ENCODE peak calls at places on chromosomes 6 and 20, in four cellular contexts. E, D, W and M are unnamed samples.

GRCh38 chr6:136600818-136601217 is 50.6 kb upstream of the MAP7 start:
- DNase-seq in W (no peak), E (no peak), D (peak), M (no peak)

GRCh38 chr6:107569456-107569855 is 79.5 kb downstream of the SOBP start:
- DNase-seq in W (no peak), E (no peak), D (no peak), M (no peak)

GRCh38 chr6:138882369-138883017 is 86.6 kb downstream of the ECT2L start:
- DNase-seq in W (no peak), D (no peak), E (no peak), M (no peak)

GRCh38 chr6:167787896-167788530 is 38.7 kb upstream of the AFDN start:
- DNase-seq in W (no peak), E (no peak), D (no peak), M (no peak)

GRCh38 chr20:2671977-2672376 is 8.0 kb upstream of the IDH3B start:
- DNase-seq in W (no peak), E (no peak), D (no peak), M (no peak)

GRCh38 chr6:34155471-34156300 is 9.8 kb upstream of the GRM4 start:
- DNase-seq in D (no peak), W (no peak), E (no peak), M (no peak)

GRCh38 chr6:131199568-131200272 is 64.5 kb downstream of the AKAP7 start:
- DNase-seq in W (peak), E (peak), D (peak), M (peak)

GRCh38 chr6:118574051-118574865 is 26.2 kb downstream of the PLN start:
- DNase-seq in E (no peak), W (no peak), D (no peak), M (no peak)

GRCh38 chr20:46811328-46812084 is 83.1 kb upstream of the EYA2 start:
- DNase-seq in W (no peak), E (no peak), D (no peak), M (no peak)

GRCh38 chr20:29756664-29757063 is 1500.8 kb upstream of the DEFB115 start:
- DNase-seq in E (no peak), W (no peak), D (no peak), M (no peak)

GRCh38 chr6:106547961-106548453 is 81.3 kb downstream of the RTN4IP1 start:
- DNase-seq in D (peak), W (no peak), E (no peak), M (no peak)

GRCh38 chr20:9160760-9161159 is 91.9 kb downstream of the PLCB4 start:
- DNase-seq in E (no peak), D (peak), W (peak), M (no peak)

GRCh38 chr6:7414811-7415210 is 25.2 kb downstream of the RIOK1 start:
- DNase-seq in W (peak), D (peak), E (no peak), M (no peak)

GRCh38 chr6:153086225-153086990 is 44.7 kb downstream of the RGS17 start:
- DNase-seq in E (no peak), D (peak), W (no peak), M (no peak)

GRCh38 chr6:125597411-125598253 is 151.8 kb upstream of the HEY2 start:
- DNase-seq in D (peak), E (no peak), W (no peak), M (no peak)

GRCh38 chr20:63531686-63532448 is 5.3 kb downstream of the PTK6 start:
- DNase-seq in D (no peak), W (no peak), E (no peak), M (no peak)

GRCh38 chr6:34730006-34730405 is 27.3 kb upstream of the SNRPC start:
- DNase-seq in W (no peak), D (peak), E (no peak), M (no peak)

GRCh38 chr6:89951574-89952360 is 57.5 kb downstream of the GJA10 start:
- DNase-seq in D (peak), W (no peak), E (no peak), M (no peak)

GRCh38 chr6:6002005-6002808 is 4.5 kb downstream of the NRN1 start:
- DNase-seq in E (no peak), W (no peak), D (no peak), M (no peak)

GRCh38 chr20:1364106-1364505 is 28.7 kb downstream of the FKBP1A start:
- DNase-seq in E (no peak), W (no peak), D (no peak), M (no peak)

GRCh38 chr6:123715243-123715863 is 78.6 kb upstream of the TRDN start:
- DNase-seq in W (no peak), E (no peak), D (peak), M (no peak)

GRCh38 chr6:54238407-54238806 is 69.8 kb upstream of the TINAG start:
- DNase-seq in E (no peak), D (peak), W (peak), M (no peak)

GRCh38 chr20:62818592-62819493 is 2.0 kb downstream of the COL9A3 start:
- DNase-seq in D (peak), E (no peak), W (no peak), M (no peak)

GRCh38 chr6:15793288-15793687 is 130.5 kb upstream of the DTNBP1 start:
- DNase-seq in E (no peak), W (peak), D (peak), M (no peak)

GRCh38 chr20:10447028-10447427 is 11.9 kb downstream of the SLX4IP start:
- DNase-seq in W (peak), E (peak), D (peak), M (no peak)

GRCh38 chr6:106591111-106591825 is 38.0 kb downstream of the RTN4IP1 start:
- DNase-seq in D (peak), E (no peak), W (peak), M (no peak)

GRCh38 chr6:79167931-79168694 is 66.4 kb downstream of the HMGN3 start:
- DNase-seq in E (no peak), W (no peak), D (peak), M (no peak)

GRCh38 chr6:148557796-148558457 is 188.9 kb upstream of the UST start:
- DNase-seq in W (peak), E (no peak), D (no peak), M (no peak)

GRCh38 chr20:46031701-46032254 is 2.8 kb downstream of the SLC12A5 start:
- DNase-seq in W (no peak), D (no peak), E (no peak), M (no peak)

GRCh38 chr6:2695464-2696095 is 55.1 kb downstream of the MYLK4 start:
- DNase-seq in D (peak), E (no peak), W (no peak), M (no peak)

GRCh38 chr6:66376021-66376420 is 669.0 kb upstream of the EYS start:
- DNase-seq in E (no peak), W (no peak), D (no peak), M (no peak)

GRCh38 chr6:100906325-100906724 is 25.2 kb upstream of the ASCC3 start:
- DNase-seq in W (no peak), D (no peak), E (no peak), M (no peak)
- TF ChIP-seq CTCF in W (no peak), D (peak), E (no peak), M (no peak)

DNA sequence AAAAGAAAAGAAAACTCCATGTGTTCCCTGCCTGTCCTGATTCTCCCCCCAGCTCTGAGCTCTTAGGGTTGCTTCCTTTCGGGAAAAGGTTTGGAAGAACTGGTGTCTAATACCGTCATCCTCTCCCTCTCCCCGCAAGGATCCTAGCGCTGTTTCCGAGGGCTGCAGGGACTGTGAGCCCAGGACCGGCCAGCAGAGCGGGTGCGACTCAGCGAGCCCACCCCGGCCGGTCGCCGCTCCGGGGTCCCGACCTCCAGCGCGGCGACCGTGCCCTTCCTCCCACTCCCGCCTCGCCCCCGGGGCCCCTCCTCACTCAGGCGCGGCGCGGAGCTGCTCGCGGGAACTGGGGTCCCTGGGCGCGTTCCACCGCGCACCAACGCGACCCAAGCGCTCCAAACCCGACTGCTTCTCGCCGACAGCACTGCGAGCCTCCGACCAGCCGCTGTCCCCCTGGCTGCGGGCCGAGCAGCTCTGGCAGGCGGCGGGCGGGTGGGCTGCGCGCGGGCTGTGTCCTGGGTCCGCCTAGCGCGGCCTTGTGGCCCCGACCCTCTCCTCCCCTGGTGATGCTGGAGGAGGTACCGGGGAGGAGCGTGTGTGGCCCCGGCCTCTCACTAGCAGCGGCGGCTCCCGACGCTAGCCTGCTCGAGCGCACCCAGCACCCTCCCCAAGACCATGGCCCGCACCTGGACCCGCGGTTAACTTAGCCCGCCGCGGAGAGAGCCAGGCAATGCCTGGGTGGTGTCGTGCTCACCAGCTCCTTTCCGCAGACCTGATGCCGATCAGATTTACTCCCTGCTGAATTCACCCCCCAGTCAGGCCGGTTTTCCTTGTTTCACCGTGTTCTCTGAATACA is at the start of gene PLA2G7:
- DNase-seq in E (no peak), D (peak), W (no peak), M (no peak)
- TF ChIP-seq CTCF in E (no peak), D (no peak), W (no peak), M (no peak)

GRCh38 chr6:135097172-135097571 is 42.5 kb upstream of the HBS1L start:
- DNase-seq in W (no peak), E (no peak), D (peak), M (no peak)
- TF ChIP-seq CTCF in W (no peak), E (no peak), D (no peak), M (no peak)

GRCh38 chr6:31834704-31835375 is 7.3 kb downstream of the HSPA1B start:
- DNase-seq in D (peak), W (no peak), E (peak), M (peak)

GRCh38 chr6:31838968-31839367 is 11.4 kb downstream of the HSPA1B start:
- DNase-seq in E (no peak), W (no peak), D (no peak), M (no peak)

GRCh38 chr6:31837612-31838553 is 10.3 kb downstream of the HSPA1B start:
- DNase-seq in W (no peak), E (no peak), D (no peak), M (no peak)

GRCh38 chr6:31836036-31836675 is 8.6 kb downstream of the HSPA1B start:
- DNase-seq in E (no peak), D (no peak), W (no peak), M (no peak)

GRCh38 chr6:31836676-31837611 is 9.4 kb downstream of the HSPA1B start:
- DNase-seq in W (no peak), D (peak), E (no peak), M (no peak)
- TF ChIP-seq CTCF in W (no peak), D (peak), E (no peak), M (no peak)